ENCODE peak calls at places on chromosomes 13 and 19, in nine cellular contexts. M is cardiac fibroblast, R is fibroblast of pulmonary artery, V is endothelial cell of umbilical vein, A is ascending aorta, E is lower lobe of right lung, B is fibroblast of lung, P is body of pancreas, F is stomach. Z is an unnamed sample.

GRCh38 chr19:50465986-50466771 is 10.1 kb upstream of the EMC10 start:
- DNase-seq in M (no peak), R (no peak), V (no peak), A (no peak), E (peak), B (no peak), P (no peak), F (peak), Z (no peak)

GRCh38 chr19:52946322-52947310 is 16.1 kb downstream of the ZNF816 start:
- DNase-seq in M (no peak), R (no peak), V (peak), A (no peak), E (peak), B (no peak), P (peak), F (peak), Z (no peak)

GRCh38 chr19:23799321-23799720 is 40.6 kb upstream of the ZNF681 start:
- DNase-seq in M (no peak), R (no peak), V (no peak), A (no peak), E (no peak), B (no peak), P (no peak), F (no peak), Z (no peak)

GRCh38 chr13:101449971-101450748 is 2.3 kb upstream of the ITGBL1 start:
- DNase-seq in M (peak), R (peak), V (peak), A (no peak), E (no peak), B (peak), P (no peak), F (no peak), Z (no peak)

GRCh38 chr19:42018503-42019193 is 24.6 kb upstream of the ATP1A3 start:
- DNase-seq in M (no peak), R (no peak), V (no peak), A (no peak), E (no peak), B (no peak), P (no peak), F (no peak), Z (no peak)

GRCh38 chr13:103941506-103942148 is 875.4 kb upstream of the SLC10A2 start:
- DNase-seq in M (peak), R (peak), V (peak), A (no peak), E (no peak), B (no peak), P (no peak), F (no peak), Z (no peak)

GRCh38 chr19:15441317-15441716 is 8.4 kb downstream of the WIZ start:
- DNase-seq in M (no peak), R (no peak), V (no peak), A (no peak), E (no peak), B (no peak), P (no peak), F (no peak), Z (no peak)

GRCh38 chr13:99969934-99970760 is 1.4 kb downstream of the ZIC5 start:
- DNase-seq in M (no peak), R (no peak), V (no peak), A (no peak), E (no peak), B (no peak), P (no peak), F (no peak), Z (no peak)

GRCh38 chr13:60162096-60162495 is 1.6 kb downstream of the DIAPH3 start:
- DNase-seq in M (no peak), R (no peak), V (peak), A (no peak), E (no peak), B (no peak), P (no peak), F (no peak), Z (no peak)

GRCh38 chr13:73702419-73703071 is 431.7 kb downstream of the KLF12 start:
- DNase-seq in M (no peak), R (no peak), V (no peak), A (no peak), E (no peak), B (no peak), P (no peak), F (no peak), Z (no peak)

GRCh38 chr19:12155324-12155723 is 1.2 kb downstream of the ZNF625 start:
- DNase-seq in M (peak), R (no peak), V (peak), A (no peak), E (no peak), B (no peak), P (no peak), F (no peak), Z (no peak)

GRCh38 chr19:38666662-38667448 is 19.4 kb downstream of the ACTN4 start:
- DNase-seq in M (peak), R (peak), V (peak), A (no peak), E (no peak), B (peak), P (peak), F (no peak), Z (peak)

GRCh38 chr13:44758595-44759221 is 182.6 kb upstream of the TSC22D1 start:
- DNase-seq in M (peak), R (peak), V (peak), A (no peak), E (no peak), B (peak), P (peak), F (no peak), Z (no peak)

GRCh38 chr19:10707440-10707839 is 6.2 kb downstream of the QTRT1 start:
- DNase-seq in M (no peak), R (no peak), V (no peak), A (no peak), E (no peak), B (no peak), P (no peak), F (no peak), Z (no peak)

GRCh38 chr19:55352040-55352439 is 2.5 kb downstream of the COX6B2 start:
- DNase-seq in M (no peak), R (no peak), V (no peak), A (no peak), E (no peak), B (no peak), P (no peak), F (no peak), Z (no peak)

GRCh38 chr19:8445488-8446001 is 770 bp downstream of the HNRNPM start:
- DNase-seq in M (peak), R (peak), V (peak), A (no peak), E (peak), B (no peak), P (peak), F (peak), Z (no peak)

GRCh38 chr19:54172764-54173699 is at the start of gene TMC4:
- DNase-seq in M (peak), R (no peak), V (no peak), A (no peak), E (peak), B (no peak), P (peak), F (peak), Z (no peak)

GRCh38 chr13:44680746-44681355 is 104.7 kb upstream of the TSC22D1 start:
- DNase-seq in M (no peak), R (no peak), V (no peak), A (no peak), E (no peak), B (no peak), P (no peak), F (no peak), Z (no peak)

GRCh38 chr13:109644069-109644750 is 142.2 kb downstream of the IRS2 start:
- DNase-seq in M (no peak), R (no peak), V (no peak), A (no peak), E (no peak), B (no peak), P (no peak), F (no peak), Z (no peak)

GRCh38 chr19:50552540-50552939 is 15.7 kb downstream of the LRRC4B start:
- DNase-seq in M (no peak), R (no peak), V (no peak), A (no peak), E (no peak), B (no peak), P (no peak), F (no peak), Z (no peak)

GRCh38 chr19:41206456-41206855 is 12.6 kb upstream of the AXL start:
- DNase-seq in M (no peak), R (no peak), V (no peak), A (no peak), E (no peak), B (no peak), P (no peak), F (no peak), Z (no peak)

GRCh38 chr19:15324791-15325519 is 7.4 kb downstream of the BRD4 start:
- DNase-seq in M (no peak), R (no peak), V (no peak), A (no peak), E (no peak), B (no peak), P (peak), F (peak), Z (no peak)

GRCh38 chr19:46574533-46574932 is 26.6 kb upstream of the CALM3 start:
- DNase-seq in M (no peak), R (no peak), V (no peak), A (no peak), E (no peak), B (no peak), P (no peak), F (no peak), Z (peak)

GRCh38 chr13:77114271-77114670 is 87.3 kb upstream of the FBXL3 start:
- DNase-seq in M (no peak), R (no peak), V (no peak), A (no peak), E (no peak), B (peak), P (no peak), F (no peak), Z (no peak)

GRCh38 chr19:12786149-12786870 is 5.0 kb upstream of the JUNB start:
- DNase-seq in M (no peak), R (no peak), V (no peak), A (peak), E (peak), B (no peak), P (peak), F (peak), Z (no peak)

GRCh38 chr19:45507864-45508680 is 793 bp downstream of the VASP start:
- DNase-seq in M (no peak), R (no peak), V (peak), A (no peak), E (no peak), B (no peak), P (peak), F (peak), Z (no peak)

GRCh38 chr19:45528744-45529453 is 21.6 kb downstream of the VASP start:
- DNase-seq in M (peak), R (no peak), V (no peak), A (no peak), E (peak), B (peak), P (peak), F (peak), Z (no peak)

GRCh38 chr19:12052057-12052570 is 647 bp downstream of the ZNF878 start:
- DNase-seq in M (peak), R (no peak), V (peak), A (no peak), E (no peak), B (no peak), P (no peak), F (no peak), Z (no peak)

GRCh38 chr13:45108716-45109706 is 11.3 kb upstream of the GTF2F2 start:
- DNase-seq in M (peak), R (no peak), V (no peak), A (no peak), E (peak), B (peak), P (no peak), F (no peak), Z (no peak)

GRCh38 chr13:104314926-104315535 is 1248.8 kb upstream of the SLC10A2 start:
- DNase-seq in M (no peak), R (no peak), V (no peak), A (no peak), E (no peak), B (no peak), P (no peak), F (no peak), Z (no peak)

GRCh38 chr13:34409496-34410163 is 532.4 kb upstream of the NBEA start:
- DNase-seq in M (no peak), R (no peak), V (no peak), A (no peak), E (no peak), B (no peak), P (no peak), F (no peak), Z (peak)

GRCh38 chr13:32007494-32007893 is 24.1 kb upstream of the FRY start:
- DNase-seq in M (no peak), R (no peak), V (no peak), A (no peak), E (no peak), B (no peak), P (no peak), F (no peak), Z (no peak)

GRCh38 chr13:76421011-76421410 is 465.2 kb downstream of the KCTD12 start:
- DNase-seq in M (no peak), R (no peak), V (no peak), A (no peak), E (peak), B (no peak), P (no peak), F (no peak), Z (no peak)

GRCh38 chr13:41557719-41558118 is 100.4 kb downstream of the RGCC start:
- DNase-seq in M (no peak), R (no peak), V (no peak), A (no peak), E (no peak), B (no peak), P (no peak), F (no peak), Z (no peak)
- H3K4me3 ChIP-seq in M (no peak), R (no peak), V (no peak), A (no peak), E (no peak), B (no peak), P (no peak), F (no peak), Z (no peak)

DNA sequence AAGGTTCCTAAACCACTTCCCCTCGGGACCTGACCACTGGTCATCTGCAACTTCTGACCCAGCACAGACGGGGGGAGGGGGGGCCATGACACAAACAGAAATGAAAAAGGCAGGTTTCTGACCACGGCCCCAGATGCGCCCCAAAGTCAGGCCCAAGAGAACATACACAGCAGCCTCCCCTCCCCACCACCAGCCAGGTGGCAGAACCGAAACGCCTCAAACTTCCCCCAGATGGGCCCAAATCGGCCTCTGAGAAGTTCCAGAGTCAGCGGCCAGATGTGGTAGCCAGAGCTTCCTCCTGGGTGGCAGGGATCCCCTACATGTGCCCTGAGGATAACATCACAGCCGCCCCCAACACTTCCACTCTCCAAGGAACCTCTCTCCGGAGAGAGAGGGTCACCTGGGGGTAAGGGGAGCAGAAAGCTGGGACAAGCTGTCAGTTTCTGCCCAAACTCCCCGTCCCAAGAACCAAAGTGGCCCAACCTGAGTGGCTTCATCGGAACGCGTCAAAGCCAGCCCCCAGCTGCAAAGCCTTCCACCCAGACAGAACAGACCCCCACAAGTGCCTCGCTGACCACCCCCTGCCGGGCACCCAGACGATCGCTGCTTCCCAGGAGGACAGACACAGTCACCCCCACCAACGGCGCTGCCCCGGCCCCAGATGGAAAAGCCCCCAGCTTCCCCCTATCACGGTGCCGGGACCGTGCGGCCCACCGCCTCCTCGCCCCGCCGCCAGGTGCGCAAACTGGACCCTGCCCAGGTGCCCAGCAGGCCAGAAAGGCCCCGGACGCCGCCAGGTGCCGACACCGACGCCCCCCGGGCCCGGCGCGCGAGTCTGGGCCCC is 800 bp downstream of the ELL start:
- DNase-seq in M (no peak), R (no peak), V (peak), A (no peak), E (no peak), B (no peak), P (no peak), F (peak), Z (no peak)
- TF ChIP-seq CTCF in M (no peak), R (no peak), V (no peak), A (no peak), E (no peak), B (no peak), P (no peak), F (no peak), Z (peak)

DNA sequence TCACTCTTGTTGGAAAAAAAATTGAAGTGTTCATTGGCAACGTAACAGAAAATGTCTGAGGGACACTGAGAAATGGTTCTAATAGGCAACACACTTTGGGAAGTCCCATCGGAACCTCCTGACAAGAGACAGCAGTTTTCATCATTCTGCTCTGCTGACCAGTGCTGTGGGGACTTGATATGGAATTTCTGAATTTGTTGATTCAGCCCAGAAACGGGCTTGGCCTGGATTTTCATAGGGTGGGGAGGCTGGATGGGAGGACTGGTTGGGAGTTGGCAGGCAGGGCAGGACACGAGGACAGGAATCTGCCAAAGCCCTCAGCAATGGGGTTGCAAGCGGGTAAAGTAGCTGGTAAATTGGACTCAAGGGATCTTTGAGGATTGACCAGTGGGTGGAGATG is 96.5 kb downstream of the DCT start:
- DNase-seq in M (no peak), R (no peak), V (no peak), A (no peak), E (no peak), B (no peak), P (no peak), F (no peak), Z (no peak)
- H3K4me3 ChIP-seq in M (no peak), R (no peak), V (no peak), A (no peak), E (no peak), B (no peak), P (no peak), F (no peak), Z (no peak)

DNA sequence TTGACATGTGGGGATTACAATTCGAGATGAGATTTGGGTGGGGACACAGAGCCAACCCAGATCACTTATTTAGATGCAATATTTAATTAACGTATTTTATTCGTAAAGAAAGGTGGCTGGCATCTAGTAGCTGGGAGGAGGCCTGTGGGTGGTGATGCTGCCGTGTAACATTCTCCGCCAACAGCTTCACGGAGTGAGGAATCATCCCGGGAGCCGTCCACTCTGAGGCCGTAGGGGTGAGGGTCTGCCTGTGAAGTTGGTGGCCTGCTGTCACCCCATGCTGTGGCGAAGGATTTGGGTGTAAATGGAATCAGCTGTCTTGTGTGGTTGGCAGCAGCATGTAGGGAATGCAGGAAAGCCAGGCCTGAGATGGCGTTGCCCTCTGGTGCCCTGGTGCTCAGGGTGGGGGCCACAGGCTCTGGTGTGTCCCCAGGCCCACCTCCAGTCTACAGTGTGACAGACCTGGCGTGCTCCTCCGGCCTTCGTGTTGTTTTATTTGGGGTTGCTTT is 3.3 kb upstream of the TEX29 start:
- DNase-seq in M (no peak), R (no peak), V (no peak), A (no peak), E (no peak), B (no peak), P (no peak), F (no peak), Z (no peak)
- TF ChIP-seq CTCF in M (no peak), R (no peak), V (no peak), A (no peak), E (no peak), B (no peak), P (no peak), F (no peak), Z (no peak)